ENCODE peak calls at places on chromosomes 2 and 18, in eight cellular contexts. One of them, this sample, is unnamed.

GRCh38 chr2:182167882-182168281 is 182.2 kb downstream of the PPP1R1C start:
- DNase-seq in mammary epithelial cell: no peak
- DNase-seq in PC-3: no peak
- DNase-seq in foreskin keratinocyte: no peak
- DNase-seq in GM23248: no peak
- DNase-seq in aorta: no peak
- DNase-seq in right lobe of liver: no peak
- DNase-seq in mucosa of descending colon: no peak
- DNase-seq in this sample: no peak

GRCh38 chr18:9734189-9734588 is 26.1 kb downstream of the RAB31 start:
- DNase-seq in mammary epithelial cell: no peak
- DNase-seq in PC-3: peak; percentile 66
- DNase-seq in foreskin keratinocyte: peak; percentile 45
- DNase-seq in GM23248: no peak
- DNase-seq in aorta: no peak
- DNase-seq in right lobe of liver: no peak
- DNase-seq in mucosa of descending colon: no peak
- DNase-seq in this sample: no peak

GRCh38 chr2:29502452-29502851 is 387.2 kb downstream of the CLIP4 start:
- DNase-seq in mammary epithelial cell: no peak
- DNase-seq in PC-3: peak; percentile 89
- DNase-seq in foreskin keratinocyte: no peak
- DNase-seq in GM23248: peak; percentile 48
- DNase-seq in aorta: no peak
- DNase-seq in right lobe of liver: no peak
- DNase-seq in mucosa of descending colon: no peak
- DNase-seq in this sample: no peak

GRCh38 chr2:218217366-218218309 is 649 bp downstream of the ARPC2 start:
- DNase-seq in mammary epithelial cell: peak; percentile 45
- DNase-seq in PC-3: peak; percentile 25
- DNase-seq in foreskin keratinocyte: peak; percentile 15
- DNase-seq in GM23248: peak; percentile 73
- DNase-seq in aorta: peak; percentile 88
- DNase-seq in right lobe of liver: peak; percentile 75
- DNase-seq in mucosa of descending colon: peak; percentile 90
- DNase-seq in this sample: peak; percentile 55

GRCh38 chr2:54374965-54375364 is 81.2 kb upstream of the SPTBN1 start:
- DNase-seq in mammary epithelial cell: no peak
- DNase-seq in PC-3: no peak
- DNase-seq in foreskin keratinocyte: no peak
- DNase-seq in GM23248: no peak
- DNase-seq in aorta: no peak
- DNase-seq in right lobe of liver: no peak
- DNase-seq in mucosa of descending colon: no peak
- DNase-seq in this sample: no peak

GRCh38 chr2:33122726-33123125 is 176.0 kb downstream of the LTBP1 start:
- DNase-seq in mammary epithelial cell: no peak
- DNase-seq in PC-3: no peak
- DNase-seq in foreskin keratinocyte: no peak
- DNase-seq in GM23248: no peak
- DNase-seq in aorta: no peak
- DNase-seq in right lobe of liver: no peak
- DNase-seq in mucosa of descending colon: no peak
- DNase-seq in this sample: no peak

GRCh38 chr2:220282221-220282620 is 654.8 kb downstream of the SLC4A3 start:
- DNase-seq in mammary epithelial cell: no peak
- DNase-seq in PC-3: no peak
- DNase-seq in foreskin keratinocyte: peak; percentile 13
- DNase-seq in GM23248: no peak
- DNase-seq in aorta: no peak
- DNase-seq in right lobe of liver: no peak
- DNase-seq in mucosa of descending colon: no peak
- DNase-seq in this sample: no peak

GRCh38 chr18:3595282-3596273 is 145.6 kb downstream of the TGIF1 start:
- DNase-seq in mammary epithelial cell: peak; percentile 95
- DNase-seq in PC-3: peak; percentile 92
- DNase-seq in foreskin keratinocyte: peak; percentile 97
- DNase-seq in GM23248: peak; percentile 96
- DNase-seq in aorta: no peak
- DNase-seq in right lobe of liver: no peak
- DNase-seq in mucosa of descending colon: no peak
- DNase-seq in this sample: no peak

GRCh38 chr2:11710632-11711381 is 35.6 kb upstream of the LPIN1 start:
- DNase-seq in mammary epithelial cell: no peak
- DNase-seq in PC-3: peak; percentile 31
- DNase-seq in foreskin keratinocyte: no peak
- DNase-seq in GM23248: no peak
- DNase-seq in aorta: no peak
- DNase-seq in right lobe of liver: no peak
- DNase-seq in mucosa of descending colon: no peak
- DNase-seq in this sample: no peak

GRCh38 chr18:48806551-48807261 is 144.1 kb downstream of the SMAD7 start:
- DNase-seq in mammary epithelial cell: no peak
- DNase-seq in PC-3: no peak
- DNase-seq in foreskin keratinocyte: no peak
- DNase-seq in GM23248: peak; percentile 64
- DNase-seq in aorta: peak; percentile 78
- DNase-seq in right lobe of liver: no peak
- DNase-seq in mucosa of descending colon: no peak
- DNase-seq in this sample: no peak

GRCh38 chr2:153972412-153972811 is 100.7 kb downstream of the GALNT13 start:
- DNase-seq in mammary epithelial cell: no peak
- DNase-seq in PC-3: no peak
- DNase-seq in foreskin keratinocyte: no peak
- DNase-seq in GM23248: no peak
- DNase-seq in aorta: no peak
- DNase-seq in right lobe of liver: no peak
- DNase-seq in mucosa of descending colon: no peak
- DNase-seq in this sample: no peak
- H3K4me1 ChIP-seq in mammary epithelial cell: no peaks in the 10 kb centered on the region
- H3K4me1 ChIP-seq in PC-3: no peaks in the 10 kb centered on the region
- H3K4me1 ChIP-seq in foreskin keratinocyte: no peaks in the 10 kb centered on the region
- H3K4me1 ChIP-seq in GM23248: no peaks in the 10 kb centered on the region
- H3K4me1 ChIP-seq in aorta: no peaks in the 10 kb centered on the region
- H3K4me1 ChIP-seq in right lobe of liver: no peaks in the 10 kb centered on the region
- H3K4me1 ChIP-seq in mucosa of descending colon: no peaks in the 10 kb centered on the region
- H3K4me1 ChIP-seq in this sample: no peaks in the 10 kb centered on the region

DNA sequence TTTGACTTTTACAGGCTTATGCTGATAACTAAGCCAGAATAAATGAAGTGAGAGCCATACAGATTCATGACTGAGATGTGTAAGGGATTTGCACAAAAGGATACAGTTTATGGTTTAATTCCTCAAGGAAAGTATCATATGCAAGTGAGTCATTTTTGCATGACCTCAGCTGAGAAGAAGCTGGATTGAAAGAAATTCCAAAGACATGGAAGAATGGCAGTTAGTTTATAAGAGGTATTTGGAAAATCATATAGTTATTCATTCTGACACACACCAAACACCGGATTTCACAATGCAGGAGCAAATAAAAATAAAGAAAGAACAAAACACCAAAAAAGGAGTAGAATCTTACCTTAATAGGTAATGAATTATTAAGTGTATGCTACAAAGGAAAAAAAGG is 83.2 kb upstream of the RND3 start:
- DNase-seq in mammary epithelial cell: peak; percentile 73
- DNase-seq in PC-3: peak; percentile 91
- DNase-seq in foreskin keratinocyte: peak; percentile 96
- DNase-seq in GM23248: peak; percentile 86
- DNase-seq in aorta: no peak
- DNase-seq in right lobe of liver: no peak
- DNase-seq in mucosa of descending colon: no peak
- DNase-seq in this sample: no peak
- H3K4me1 ChIP-seq in mammary epithelial cell: peaks cover 35% of the 10 kb centered on the region
- H3K4me1 ChIP-seq in PC-3: peaks cover 20% of the 10 kb centered on the region
- H3K4me1 ChIP-seq in foreskin keratinocyte: peaks cover 37% of the 10 kb centered on the region
- H3K4me1 ChIP-seq in GM23248: peaks cover 53% of the 10 kb centered on the region
- H3K4me1 ChIP-seq in aorta: no peaks in the 10 kb centered on the region
- H3K4me1 ChIP-seq in right lobe of liver: no peaks in the 10 kb centered on the region
- H3K4me1 ChIP-seq in mucosa of descending colon: no peaks in the 10 kb centered on the region
- H3K4me1 ChIP-seq in this sample: no peaks in the 10 kb centered on the region

DNA sequence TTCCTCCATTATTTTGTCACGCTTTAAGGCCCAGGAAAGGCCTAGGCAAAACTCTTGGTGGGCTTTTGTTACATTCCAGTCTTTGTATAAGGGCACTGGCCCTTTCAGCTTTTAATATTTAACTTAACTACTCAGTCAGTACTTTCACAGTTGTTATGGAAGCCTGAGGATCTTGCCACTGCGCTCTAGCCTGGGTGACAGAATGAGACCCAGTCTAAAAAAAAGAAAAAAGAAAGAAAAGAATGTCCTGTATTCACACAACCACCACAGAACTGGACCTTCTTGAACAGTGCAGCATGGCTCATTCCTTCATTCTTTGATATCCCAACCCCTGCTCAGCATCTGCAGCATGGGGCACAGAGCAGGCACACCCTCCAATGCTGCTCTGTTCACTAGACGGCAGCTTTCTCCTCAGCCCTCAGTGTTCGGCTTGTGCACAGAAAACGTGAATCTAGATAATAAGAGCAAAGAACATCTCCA is 93.4 kb upstream of the MSH2 start:
- DNase-seq in mammary epithelial cell: no peak
- DNase-seq in PC-3: no peak
- DNase-seq in foreskin keratinocyte: no peak
- DNase-seq in GM23248: no peak
- DNase-seq in aorta: no peak
- DNase-seq in right lobe of liver: no peak
- DNase-seq in mucosa of descending colon: no peak
- DNase-seq in this sample: no peak
- H3K4me1 ChIP-seq in mammary epithelial cell: peaks cover 14% of the 10 kb centered on the region
- H3K4me1 ChIP-seq in PC-3: peaks cover 19% of the 10 kb centered on the region
- H3K4me1 ChIP-seq in foreskin keratinocyte: no peaks in the 10 kb centered on the region
- H3K4me1 ChIP-seq in GM23248: no peaks in the 10 kb centered on the region
- H3K4me1 ChIP-seq in aorta: no peaks in the 10 kb centered on the region
- H3K4me1 ChIP-seq in right lobe of liver: no peaks in the 10 kb centered on the region
- H3K4me1 ChIP-seq in mucosa of descending colon: peaks cover 25% of the 10 kb centered on the region
- H3K4me1 ChIP-seq in this sample: peaks cover 13% of the 10 kb centered on the region

GRCh38 chr18:75221902-75222301 is 11.3 kb downstream of the TSHZ1 start:
- DNase-seq in mammary epithelial cell: no peak
- DNase-seq in PC-3: no peak
- DNase-seq in foreskin keratinocyte: no peak
- DNase-seq in GM23248: no peak
- DNase-seq in aorta: no peak
- DNase-seq in right lobe of liver: no peak
- DNase-seq in mucosa of descending colon: no peak
- DNase-seq in this sample: no peak
- H3K4me1 ChIP-seq in mammary epithelial cell: no peaks in the 10 kb centered on the region
- H3K4me1 ChIP-seq in PC-3: no peaks in the 10 kb centered on the region
- H3K4me1 ChIP-seq in foreskin keratinocyte: peaks cover 32% of the 10 kb centered on the region
- H3K4me1 ChIP-seq in GM23248: peaks cover 20% of the 10 kb centered on the region
- H3K4me1 ChIP-seq in aorta: no peaks in the 10 kb centered on the region
- H3K4me1 ChIP-seq in right lobe of liver: peaks cover 48% of the 10 kb centered on the region
- H3K4me1 ChIP-seq in mucosa of descending colon: peaks cover 33% of the 10 kb centered on the region
- H3K4me1 ChIP-seq in this sample: peaks cover 22% of the 10 kb centered on the region

GRCh38 chr2:74844752-74845151 is 10.8 kb downstream of the HK2 start:
- DNase-seq in mammary epithelial cell: no peak
- DNase-seq in PC-3: no peak
- DNase-seq in foreskin keratinocyte: no peak
- DNase-seq in GM23248: no peak
- DNase-seq in aorta: no peak
- DNase-seq in right lobe of liver: no peak
- DNase-seq in mucosa of descending colon: no peak
- DNase-seq in this sample: no peak
- H3K4me1 ChIP-seq in mammary epithelial cell: peaks cover 72% of the 10 kb centered on the region
- H3K4me1 ChIP-seq in PC-3: peaks cover 88% of the 10 kb centered on the region
- H3K4me1 ChIP-seq in foreskin keratinocyte: peaks cover 51% of the 10 kb centered on the region
- H3K4me1 ChIP-seq in GM23248: peaks cover 57% of the 10 kb centered on the region
- H3K4me1 ChIP-seq in aorta: peaks cover 2% of the 10 kb centered on the region
- H3K4me1 ChIP-seq in right lobe of liver: no peaks in the 10 kb centered on the region
- H3K4me1 ChIP-seq in mucosa of descending colon: peaks cover 73% of the 10 kb centered on the region
- H3K4me1 ChIP-seq in this sample: peaks cover 37% of the 10 kb centered on the region

GRCh38 chr2:127386246-127386645 is 1.5 kb downstream of the MAP3K2 start:
- DNase-seq in mammary epithelial cell: no peak
- DNase-seq in PC-3: no peak
- DNase-seq in foreskin keratinocyte: no peak
- DNase-seq in GM23248: peak; percentile 55
- DNase-seq in aorta: no peak
- DNase-seq in right lobe of liver: no peak
- DNase-seq in mucosa of descending colon: no peak
- DNase-seq in this sample: no peak
- H3K4me1 ChIP-seq in mammary epithelial cell: peaks cover 14% of the 10 kb centered on the region
- H3K4me1 ChIP-seq in PC-3: peaks cover 38% of the 10 kb centered on the region
- H3K4me1 ChIP-seq in foreskin keratinocyte: peaks cover 26% of the 10 kb centered on the region
- H3K4me1 ChIP-seq in GM23248: peaks cover 35% of the 10 kb centered on the region
- H3K4me1 ChIP-seq in aorta: peaks cover 3% of the 10 kb centered on the region
- H3K4me1 ChIP-seq in right lobe of liver: peaks cover 16% of the 10 kb centered on the region
- H3K4me1 ChIP-seq in mucosa of descending colon: peaks cover 10% of the 10 kb centered on the region
- H3K4me1 ChIP-seq in this sample: peaks cover 29% of the 10 kb centered on the region

This sample was measured in pancreas.